ENCODE peak calls at places on chromosomes 12 and 14, in four cellular contexts. R is tibial artery, K is WTC11, Z is OCI-LY7. U is an unnamed sample.

GRCh38 chr12:15596174-15596573 is 193.0 kb downstream of the EPS8 start:
- DNase-seq in Z (no peak), K (no peak), R (no peak), U (no peak)

GRCh38 chr12:52181757-52182156 is 10.1 kb downstream of the KRT80 start:
- DNase-seq in Z (no peak), K (peak), R (no peak), U (no peak)

GRCh38 chr14:85426068-85426935 is 103.6 kb upstream of the FLRT2 start:
- DNase-seq in Z (no peak), K (no peak), R (no peak), U (no peak)

GRCh38 chr12:6635856-6636521 is at the start of gene LPAR5:
- DNase-seq in R (no peak), Z (peak), K (peak), U (no peak)

GRCh38 chr12:107518868-107519267 is 166.7 kb upstream of the PWP1 start:
- DNase-seq in R (no peak), K (no peak), Z (no peak), U (no peak)

GRCh38 chr14:93115069-93115919 is 431 bp downstream of the ITPK1 start:
- DNase-seq in Z (peak), R (peak), K (peak), U (peak)

GRCh38 chr14:31895206-31895605 is 181.9 kb upstream of the ARHGAP5 start:
- DNase-seq in R (no peak), Z (no peak), K (no peak), U (no peak)

GRCh38 chr12:27331927-27332324 is 710 bp upstream of the BMAL2 start:
- DNase-seq in Z (no peak), K (no peak), R (no peak), U (peak)

GRCh38 chr14:86055512-86055911 is 525.6 kb downstream of the FLRT2 start:
- DNase-seq in R (no peak), K (no peak), Z (peak), U (no peak)

GRCh38 chr12:39632670-39633069 is 13.1 kb upstream of the ABCD2 start:
- DNase-seq in Z (no peak), K (no peak), R (no peak), U (no peak)

GRCh38 chr14:91311284-91311662 is 66.8 kb upstream of the GPR68 start:
- DNase-seq in R (no peak), K (no peak), Z (peak), U (peak)

GRCh38 chr12:132561784-132562156 is 48.6 kb downstream of the LRCOL1 start:
- DNase-seq in K (peak), Z (peak), R (no peak), U (peak)

GRCh38 chr12:90512518-90512917 is 442.5 kb downstream of the CCER1 start:
- DNase-seq in K (no peak), R (no peak), Z (no peak), U (no peak)

GRCh38 chr12:120126635-120127005 is 10.1 kb upstream of the RAB35 start:
- DNase-seq in R (peak), K (no peak), Z (no peak), U (peak)

GRCh38 chr14:71139058-71139946 is 232.0 kb downstream of the PCNX1 start:
- DNase-seq in Z (peak), K (peak), R (no peak), U (peak)

GRCh38 chr12:32533971-32534590 is 134.7 kb downstream of the FGD4 start:
- DNase-seq in R (peak), K (no peak), Z (peak), U (no peak)

GRCh38 chr14:23186913-23187654 is 3.6 kb upstream of the SLC7A8 start:
- DNase-seq in R (no peak), K (no peak), Z (peak), U (no peak)

GRCh38 chr12:47811581-47812484 is 7.9 kb downstream of the HDAC7 start:
- DNase-seq in K (no peak), R (peak), Z (peak), U (no peak)

GRCh38 chr12:41452838-41453237 is 264.7 kb downstream of the PDZRN4 start:
- DNase-seq in R (no peak), K (peak), Z (no peak), U (no peak)

GRCh38 chr12:23356440-23356839 is 593.0 kb downstream of the SOX5 start:
- DNase-seq in K (no peak), R (no peak), Z (no peak), U (no peak)

GRCh38 chr14:33568935-33569579 is 381.8 kb downstream of the EGLN3 start:
- DNase-seq in R (no peak), Z (no peak), K (no peak), U (no peak)

GRCh38 chr12:116434155-116435065 is 124.8 kb upstream of the MAP1LC3B2 start:
- DNase-seq in K (peak), Z (no peak), R (peak), U (no peak)

GRCh38 chr12:34342048-34342447 is 319.8 kb downstream of the ALG10 start:
- DNase-seq in R (no peak), Z (no peak), K (no peak), U (no peak)

GRCh38 chr14:74886001-74886400 is 4.3 kb downstream of the DLST start:
- DNase-seq in K (peak), Z (no peak), R (no peak), U (no peak)

GRCh38 chr14:95609398-95609990 is 74.6 kb downstream of the GLRX5 start:
- DNase-seq in R (no peak), Z (peak), K (peak), U (no peak)

GRCh38 chr14:20489093-20489994 is 16.0 kb upstream of the RNASE10 start:
- DNase-seq in Z (no peak), R (no peak), K (no peak), U (no peak)

U was measured in activated naive CD4-positive, alpha-beta T cell treated with Interleukin-2 at 50 U/mL for 16 hours.